ENCODE peak calls at places on chromosomes 7 and 10, in four cellular contexts. C is GM12878, H is HepG2, R is K562. I is an unnamed sample.

GRCh38 chr7:32496052-32496813 is 944 bp downstream of the AVL9 start:
- DNase-seq in C (no peak), H (no peak), R (peak), I (no peak)

GRCh38 chr10:116796469-116796868 is 52.8 kb upstream of the ENO4 start:
- DNase-seq in C (no peak), H (no peak), R (no peak), I (no peak)

GRCh38 chr10:5648494-5649457 is 17.6 kb downstream of the ASB13 start:
- DNase-seq in C (no peak), H (no peak), R (no peak), I (no peak)

GRCh38 chr7:5439209-5439571 is 15.6 kb upstream of the TNRC18 start:
- DNase-seq in C (no peak), H (no peak), R (no peak), I (no peak)

GRCh38 chr10:123645016-123645415 is 21.1 kb upstream of the GPR26 start:
- DNase-seq in C (no peak), H (no peak), R (no peak), I (no peak)

GRCh38 chr10:126508535-126509040 is 120.3 kb upstream of the ADAM12 start:
- DNase-seq in C (no peak), H (no peak), R (no peak), I (no peak)

GRCh38 chr10:113062977-113063967 is 113.2 kb downstream of the TCF7L2 start:
- DNase-seq in C (no peak), H (no peak), R (peak), I (no peak)

GRCh38 chr10:110358869-110359629 is 54.3 kb upstream of the SMNDC1 start:
- DNase-seq in C (no peak), H (no peak), R (no peak), I (peak)

GRCh38 chr10:74227697-74228424 is 76.8 kb downstream of the ADK start:
- DNase-seq in C (peak), H (no peak), R (no peak), I (no peak)

GRCh38 chr7:136278057-136278456 is 300.9 kb upstream of the MTPN start:
- DNase-seq in C (no peak), H (no peak), R (no peak), I (no peak)

GRCh38 chr7:32108651-32109050 is 38.4 kb upstream of the PDE1C start:
- DNase-seq in C (no peak), H (no peak), R (no peak), I (no peak)

GRCh38 chr10:13990392-13990805 is 340.3 kb downstream of the FRMD4A start:
- DNase-seq in C (no peak), H (no peak), R (no peak), I (no peak)

GRCh38 chr7:65946895-65947294 is 35.1 kb downstream of the GUSB start:
- DNase-seq in C (no peak), H (peak), R (no peak), I (no peak)

GRCh38 chr7:2085804-2086203 is 146.9 kb downstream of the MAD1L1 start:
- DNase-seq in C (no peak), H (no peak), R (no peak), I (no peak)
- TF ChIP-seq ZBTB33 in C (no peak), H (no peak), R (no peak), I (no peak)

GRCh38 chr7:46525876-46526275 is 604.8 kb upstream of the IGFBP3 start:
- DNase-seq in C (no peak), H (no peak), R (no peak), I (no peak)
- TF ChIP-seq JUND in C (no peak), H (no peak), R (no peak), I (no peak)

GRCh38 chr10:60734226-60734625 is 44.1 kb upstream of the CDK1 start:
- DNase-seq in C (no peak), H (no peak), R (no peak), I (no peak)

GRCh38 chr10:60733189-60733815 is 45.0 kb upstream of the CDK1 start:
- DNase-seq in C (no peak), H (no peak), R (peak), I (peak)

GRCh38 chr10:60733826-60734225 is 44.5 kb upstream of the CDK1 start:
- DNase-seq in C (no peak), H (no peak), R (no peak), I (no peak)

GRCh38 chr10:60731134-60731883 is 47.0 kb upstream of the CDK1 start:
- DNase-seq in C (peak), H (no peak), R (no peak), I (no peak)

DNA sequence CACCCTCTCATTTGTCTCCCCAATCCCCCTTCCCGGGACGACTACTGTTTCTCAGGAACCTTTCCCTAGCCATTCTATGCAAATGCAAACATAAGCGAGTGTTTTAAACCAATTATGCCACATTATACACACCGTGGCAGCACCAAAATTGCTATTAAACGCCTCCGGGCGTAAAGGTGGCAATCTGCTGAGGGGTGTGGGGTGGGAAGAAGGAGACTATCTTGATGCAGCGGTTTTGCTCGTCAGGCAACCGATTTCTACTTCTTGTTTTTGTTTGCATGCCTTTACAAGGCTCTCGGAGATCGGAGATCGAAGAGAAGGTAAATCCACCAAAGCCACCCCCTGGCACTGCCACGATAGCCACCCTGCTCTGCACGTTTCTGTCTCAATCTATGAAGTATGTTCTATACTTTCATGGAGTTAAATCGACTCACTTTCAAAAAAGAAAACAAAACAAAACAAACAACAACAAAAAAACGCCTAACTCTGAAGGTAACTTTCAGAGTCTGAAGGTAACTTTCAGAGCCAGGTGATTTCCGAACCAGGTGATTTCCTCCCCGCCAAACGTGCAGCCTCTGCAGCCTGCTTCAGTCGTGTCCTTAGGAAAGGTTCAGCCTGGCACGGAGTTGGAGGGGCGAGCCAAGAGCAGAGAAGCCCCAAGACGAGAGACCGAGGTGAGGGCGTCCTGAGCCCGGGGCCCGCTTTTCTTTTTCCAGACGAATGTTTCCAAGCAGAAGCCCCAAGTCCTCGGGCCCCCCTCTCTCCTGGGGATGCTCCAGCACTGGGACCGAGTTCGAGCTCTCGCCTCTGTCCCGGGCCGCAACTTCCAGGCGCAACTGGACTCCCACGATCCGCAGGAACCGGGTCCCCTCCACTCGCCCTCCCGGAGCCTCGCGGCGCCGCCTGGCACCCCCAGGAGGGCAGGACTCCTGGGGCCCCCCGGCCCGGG is 45.8 kb upstream of the CDK1 start:
- DNase-seq in C (no peak), H (no peak), R (no peak), I (no peak)
- TF ChIP-seq EZH2 in C (no peak), H (no peak), R (no peak), I (no peak)

DNA sequence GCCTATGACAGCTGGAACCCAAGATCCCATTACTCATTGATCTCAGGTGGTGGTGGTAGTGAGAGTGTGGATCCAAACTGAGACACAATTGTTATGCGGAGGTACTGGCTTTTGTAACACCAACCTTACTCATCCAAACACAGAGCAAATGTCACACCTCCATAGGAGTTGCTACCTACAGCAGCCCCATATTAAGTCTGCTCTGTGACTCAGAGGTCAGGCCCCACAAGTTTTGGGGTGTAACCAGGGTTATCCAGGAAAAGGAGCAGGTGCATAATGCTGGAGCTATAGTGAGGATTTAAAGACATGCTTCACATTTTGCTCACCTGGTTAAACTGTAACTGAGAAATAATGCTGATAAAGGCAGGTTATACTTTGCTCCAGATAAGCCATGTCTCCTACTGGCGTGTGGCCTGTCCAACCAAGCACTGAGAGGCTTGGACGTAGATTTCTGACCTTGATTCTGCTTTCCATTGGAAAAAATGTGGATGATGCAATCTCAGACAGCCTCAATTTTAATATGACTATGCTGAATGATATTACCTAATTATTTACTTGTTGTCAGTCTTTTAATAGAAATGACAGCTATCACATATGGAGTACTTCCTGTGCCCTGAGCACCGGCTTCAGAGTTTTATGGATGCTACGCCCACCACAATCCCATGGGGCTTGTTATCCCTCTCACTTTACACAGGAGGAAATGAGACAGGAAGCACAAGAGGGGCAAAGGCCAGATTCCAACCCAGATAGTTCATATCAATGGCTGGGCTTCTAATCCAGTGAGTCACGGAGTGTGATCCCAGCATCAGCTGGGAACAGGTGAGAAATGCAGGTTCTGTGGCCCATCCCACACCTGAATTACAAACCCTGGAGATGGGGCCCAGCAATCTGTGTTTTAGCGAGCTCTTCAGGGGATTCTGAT is 181.3 kb downstream of the CHN2 start:
- DNase-seq in C (no peak), H (peak), R (no peak), I (peak)
- TF ChIP-seq ZBTB33 in C (no peak), H (no peak), R (no peak), I (no peak)